ENCODE peak calls at places on chromosomes 12 and 14, in ten cellular contexts. P is coronary artery; H is NCI-H774; U is retina; Y is sciatic nerve; E is SK-N-SH; V is amniotic stem cell; S is OCI-M1; G is right cardiac atrium; Z is CD8-positive, alpha-beta memory T cell. Q is an unnamed sample.
A peak's percentile ranks its signal among the peaks of the same experiment; 100 is the strongest.

GRCh38 chr12:56020437-56021189 is at the start of gene IKZF4:
- DNase-seq in G (peak; percentile 85), P (no peak), S (peak; percentile 93), V (no peak), Y (peak; percentile 79), E (peak; percentile 68), Z (no peak), H (no peak), U (peak; percentile 92), Q (peak; percentile 88)

GRCh38 chr14:92386637-92387036 is 63.7 kb downstream of the SLC24A4 start:
- DNase-seq in E (no peak), G (no peak), H (no peak), V (no peak), P (no peak), Z (no peak), S (no peak), U (no peak), Y (no peak), Q (no peak)

GRCh38 chr12:12614342-12614741 is 2.7 kb downstream of the CREBL2 start:
- DNase-seq in V (no peak), H (no peak), Y (no peak), U (no peak), G (no peak), E (no peak), P (no peak), S (no peak), Z (no peak), Q (no peak)

GRCh38 chr14:62592877-62593276 is 452.4 kb downstream of the KCNH5 start:
- DNase-seq in Y (no peak), E (no peak), Z (no peak), H (no peak), U (no peak), S (no peak), G (no peak), P (no peak), V (no peak), Q (no peak)

GRCh38 chr12:27969011-27969900 is 3.3 kb downstream of the PTHLH start:
- DNase-seq in E (peak; percentile 76), S (no peak), G (peak; percentile 45), Z (no peak), P (no peak), U (peak; percentile 74), Y (peak; percentile 64), V (no peak), H (no peak), Q (peak; percentile 53)

GRCh38 chr14:94054936-94055335 is 26.1 kb downstream of the DDX24 start:
- DNase-seq in P (peak; percentile 26), Y (no peak), U (no peak), G (no peak), V (no peak), E (no peak), S (no peak), H (no peak), Z (no peak), Q (no peak)

GRCh38 chr14:31341280-31341679 is 79.1 kb downstream of the HEATR5A start:
- DNase-seq in H (no peak), U (no peak), Y (no peak), G (no peak), E (no peak), P (no peak), V (no peak), S (no peak), Z (no peak), Q (no peak)

GRCh38 chr12:29589271-29589670 is 91.8 kb upstream of the OVCH1 start:
- DNase-seq in P (no peak), S (no peak), U (no peak), H (no peak), Y (no peak), V (no peak), E (no peak), Z (no peak), G (no peak), Q (no peak)

Q was measured in glutamatergic neuron.